ENCODE peak calls at places on chromosomes 11 and 22, in ten cellular contexts. One of them, this sample, is unnamed.

GRCh38 chr22:31526275-31526674 is 29.9 kb downstream of the SFI1 start:
- DNase-seq in AG04449: no peak
- DNase-seq in T-helper 2 cell: peak; percentile 19
- DNase-seq in NCI-H1105: no peak
- DNase-seq in ELR: no peak
- DNase-seq in DMS53: no peak
- DNase-seq in CD8-positive, alpha-beta memory T cell: no peak
- DNase-seq in activated T-helper 1 cell treated with Interleukin-2 at 50 U/mL for 16 hours: no peak
- DNase-seq in small intestine: no peak
- DNase-seq in endothelial cell: no peak
- DNase-seq in this sample: no peak

GRCh38 chr22:29216011-29216872 is 10.5 kb downstream of the EMID1 start:
- DNase-seq in AG04449: no peak
- DNase-seq in T-helper 2 cell: no peak
- DNase-seq in NCI-H1105: no peak
- DNase-seq in ELR: no peak
- DNase-seq in DMS53: no peak
- DNase-seq in CD8-positive, alpha-beta memory T cell: no peak
- DNase-seq in activated T-helper 1 cell treated with Interleukin-2 at 50 U/mL for 16 hours: no peak
- DNase-seq in small intestine: no peak
- DNase-seq in endothelial cell: no peak
- DNase-seq in this sample: peak; percentile 80

GRCh38 chr11:73178681-73179080 is 36.6 kb upstream of the FCHSD2 start:
- DNase-seq in AG04449: no peak
- DNase-seq in T-helper 2 cell: no peak
- DNase-seq in NCI-H1105: no peak
- DNase-seq in ELR: no peak
- DNase-seq in DMS53: no peak
- DNase-seq in CD8-positive, alpha-beta memory T cell: no peak
- DNase-seq in activated T-helper 1 cell treated with Interleukin-2 at 50 U/mL for 16 hours: no peak
- DNase-seq in small intestine: no peak
- DNase-seq in endothelial cell: no peak
- DNase-seq in this sample: no peak

GRCh38 chr11:60378359-60378758 is at the start of gene MS4A7:
- DNase-seq in AG04449: no peak
- DNase-seq in T-helper 2 cell: no peak
- DNase-seq in NCI-H1105: no peak
- DNase-seq in ELR: no peak
- DNase-seq in DMS53: peak; percentile 21
- DNase-seq in CD8-positive, alpha-beta memory T cell: no peak
- DNase-seq in activated T-helper 1 cell treated with Interleukin-2 at 50 U/mL for 16 hours: no peak
- DNase-seq in small intestine: no peak
- DNase-seq in endothelial cell: no peak
- DNase-seq in this sample: no peak

GRCh38 chr11:128968916-128969315 is 26.2 kb upstream of the TP53AIP1 start:
- DNase-seq in AG04449: no peak
- DNase-seq in T-helper 2 cell: no peak
- DNase-seq in NCI-H1105: no peak
- DNase-seq in ELR: no peak
- DNase-seq in DMS53: no peak
- DNase-seq in CD8-positive, alpha-beta memory T cell: no peak
- DNase-seq in activated T-helper 1 cell treated with Interleukin-2 at 50 U/mL for 16 hours: no peak
- DNase-seq in small intestine: no peak
- DNase-seq in endothelial cell: no peak
- DNase-seq in this sample: no peak

GRCh38 chr22:32334640-32335365 is 22.9 kb upstream of the RFPL3 start:
- DNase-seq in AG04449: no peak
- DNase-seq in T-helper 2 cell: no peak
- DNase-seq in NCI-H1105: no peak
- DNase-seq in ELR: no peak
- DNase-seq in DMS53: no peak
- DNase-seq in CD8-positive, alpha-beta memory T cell: no peak
- DNase-seq in activated T-helper 1 cell treated with Interleukin-2 at 50 U/mL for 16 hours: no peak
- DNase-seq in small intestine: no peak
- DNase-seq in endothelial cell: no peak
- DNase-seq in this sample: no peak

GRCh38 chr11:38517991-38518390 is 1920.0 kb upstream of the RAG2 start:
- DNase-seq in AG04449: no peak
- DNase-seq in T-helper 2 cell: no peak
- DNase-seq in NCI-H1105: no peak
- DNase-seq in ELR: no peak
- DNase-seq in DMS53: no peak
- DNase-seq in CD8-positive, alpha-beta memory T cell: no peak
- DNase-seq in activated T-helper 1 cell treated with Interleukin-2 at 50 U/mL for 16 hours: no peak
- DNase-seq in small intestine: no peak
- DNase-seq in endothelial cell: no peak
- DNase-seq in this sample: no peak

GRCh38 chr11:73299751-73300150 is 8.3 kb upstream of the ARHGEF17 start:
- DNase-seq in AG04449: no peak
- DNase-seq in T-helper 2 cell: no peak
- DNase-seq in NCI-H1105: no peak
- DNase-seq in ELR: no peak
- DNase-seq in DMS53: no peak
- DNase-seq in CD8-positive, alpha-beta memory T cell: no peak
- DNase-seq in activated T-helper 1 cell treated with Interleukin-2 at 50 U/mL for 16 hours: no peak
- DNase-seq in small intestine: no peak
- DNase-seq in endothelial cell: no peak
- DNase-seq in this sample: peak; percentile 26

GRCh38 chr11:66639066-66639813 is 737 bp downstream of the RBM4 start:
- DNase-seq in AG04449: no peak
- DNase-seq in T-helper 2 cell: no peak
- DNase-seq in NCI-H1105: no peak
- DNase-seq in ELR: peak; percentile 56
- DNase-seq in DMS53: peak; percentile 73
- DNase-seq in CD8-positive, alpha-beta memory T cell: no peak
- DNase-seq in activated T-helper 1 cell treated with Interleukin-2 at 50 U/mL for 16 hours: no peak
- DNase-seq in small intestine: peak; percentile 45
- DNase-seq in endothelial cell: peak; percentile 20
- DNase-seq in this sample: no peak

GRCh38 chr11:71116435-71117040 is 135.8 kb downstream of the SHANK2 start:
- DNase-seq in AG04449: no peak
- DNase-seq in T-helper 2 cell: no peak
- DNase-seq in NCI-H1105: no peak
- DNase-seq in ELR: no peak
- DNase-seq in DMS53: no peak
- DNase-seq in CD8-positive, alpha-beta memory T cell: no peak
- DNase-seq in activated T-helper 1 cell treated with Interleukin-2 at 50 U/mL for 16 hours: no peak
- DNase-seq in small intestine: no peak
- DNase-seq in endothelial cell: no peak
- DNase-seq in this sample: no peak

GRCh38 chr11:105046898-105047579 is 1.9 kb upstream of the CARD16 start:
- DNase-seq in AG04449: peak; percentile 97
- DNase-seq in T-helper 2 cell: no peak
- DNase-seq in NCI-H1105: no peak
- DNase-seq in ELR: peak; percentile 97
- DNase-seq in DMS53: peak; percentile 71
- DNase-seq in CD8-positive, alpha-beta memory T cell: no peak
- DNase-seq in activated T-helper 1 cell treated with Interleukin-2 at 50 U/mL for 16 hours: no peak
- DNase-seq in small intestine: no peak
- DNase-seq in endothelial cell: no peak
- DNase-seq in this sample: peak; percentile 77

GRCh38 chr22:41912338-41913039 is 2.4 kb downstream of the SHISA8 start:
- DNase-seq in AG04449: no peak
- DNase-seq in T-helper 2 cell: no peak
- DNase-seq in NCI-H1105: no peak
- DNase-seq in ELR: no peak
- DNase-seq in DMS53: no peak
- DNase-seq in CD8-positive, alpha-beta memory T cell: no peak
- DNase-seq in activated T-helper 1 cell treated with Interleukin-2 at 50 U/mL for 16 hours: no peak
- DNase-seq in small intestine: no peak
- DNase-seq in endothelial cell: no peak
- DNase-seq in this sample: peak; percentile 91

GRCh38 chr11:1706634-1707400 is 9.8 kb downstream of the KRTAP5-6 start:
- DNase-seq in AG04449: no peak
- DNase-seq in T-helper 2 cell: no peak
- DNase-seq in NCI-H1105: no peak
- DNase-seq in ELR: peak; percentile 5
- DNase-seq in DMS53: peak; percentile 60
- DNase-seq in CD8-positive, alpha-beta memory T cell: no peak
- DNase-seq in activated T-helper 1 cell treated with Interleukin-2 at 50 U/mL for 16 hours: no peak
- DNase-seq in small intestine: peak; percentile 10
- DNase-seq in endothelial cell: no peak
- DNase-seq in this sample: peak; percentile 10

GRCh38 chr22:26646158-26646557 is 11.2 kb upstream of the MIAT start:
- DNase-seq in AG04449: no peak
- DNase-seq in T-helper 2 cell: no peak
- DNase-seq in NCI-H1105: no peak
- DNase-seq in ELR: peak; percentile 50
- DNase-seq in DMS53: peak; percentile 25
- DNase-seq in CD8-positive, alpha-beta memory T cell: no peak
- DNase-seq in activated T-helper 1 cell treated with Interleukin-2 at 50 U/mL for 16 hours: no peak
- DNase-seq in small intestine: no peak
- DNase-seq in endothelial cell: no peak
- DNase-seq in this sample: no peak

GRCh38 chr11:129723146-129723963 is 92.3 kb upstream of the TMEM45B start:
- DNase-seq in AG04449: no peak
- DNase-seq in T-helper 2 cell: no peak
- DNase-seq in NCI-H1105: no peak
- DNase-seq in ELR: no peak
- DNase-seq in DMS53: no peak
- DNase-seq in CD8-positive, alpha-beta memory T cell: no peak
- DNase-seq in activated T-helper 1 cell treated with Interleukin-2 at 50 U/mL for 16 hours: no peak
- DNase-seq in small intestine: no peak
- DNase-seq in endothelial cell: no peak
- DNase-seq in this sample: no peak

GRCh38 chr11:3345736-3346135 is 33.2 kb downstream of the ZNF195 start:
- DNase-seq in AG04449: no peak
- DNase-seq in T-helper 2 cell: no peak
- DNase-seq in NCI-H1105: no peak
- DNase-seq in ELR: no peak
- DNase-seq in DMS53: peak; percentile 21
- DNase-seq in CD8-positive, alpha-beta memory T cell: no peak
- DNase-seq in activated T-helper 1 cell treated with Interleukin-2 at 50 U/mL for 16 hours: no peak
- DNase-seq in small intestine: no peak
- DNase-seq in endothelial cell: no peak
- DNase-seq in this sample: no peak

GRCh38 chr11:11578542-11578941 is 43.3 kb downstream of the GALNT18 start:
- DNase-seq in AG04449: no peak
- DNase-seq in T-helper 2 cell: no peak
- DNase-seq in NCI-H1105: peak; percentile 76
- DNase-seq in ELR: no peak
- DNase-seq in DMS53: no peak
- DNase-seq in CD8-positive, alpha-beta memory T cell: no peak
- DNase-seq in activated T-helper 1 cell treated with Interleukin-2 at 50 U/mL for 16 hours: no peak
- DNase-seq in small intestine: no peak
- DNase-seq in endothelial cell: no peak
- DNase-seq in this sample: no peak

GRCh38 chr11:12026331-12027211 is 18.1 kb upstream of the DKK3 start:
- DNase-seq in AG04449: no peak
- DNase-seq in T-helper 2 cell: no peak
- DNase-seq in NCI-H1105: no peak
- DNase-seq in ELR: no peak
- DNase-seq in DMS53: no peak
- DNase-seq in CD8-positive, alpha-beta memory T cell: no peak
- DNase-seq in activated T-helper 1 cell treated with Interleukin-2 at 50 U/mL for 16 hours: no peak
- DNase-seq in small intestine: no peak
- DNase-seq in endothelial cell: no peak
- DNase-seq in this sample: no peak

GRCh38 chr11:44334356-44335004 is 24.5 kb upstream of the ALX4 start:
- DNase-seq in AG04449: no peak
- DNase-seq in T-helper 2 cell: no peak
- DNase-seq in NCI-H1105: no peak
- DNase-seq in ELR: no peak
- DNase-seq in DMS53: no peak
- DNase-seq in CD8-positive, alpha-beta memory T cell: no peak
- DNase-seq in activated T-helper 1 cell treated with Interleukin-2 at 50 U/mL for 16 hours: no peak
- DNase-seq in small intestine: no peak
- DNase-seq in endothelial cell: no peak
- DNase-seq in this sample: no peak

GRCh38 chr22:39179841-39180335 is 27.4 kb upstream of the CBX7 start:
- DNase-seq in AG04449: no peak
- DNase-seq in T-helper 2 cell: no peak
- DNase-seq in NCI-H1105: no peak
- DNase-seq in ELR: no peak
- DNase-seq in DMS53: no peak
- DNase-seq in CD8-positive, alpha-beta memory T cell: no peak
- DNase-seq in activated T-helper 1 cell treated with Interleukin-2 at 50 U/mL for 16 hours: no peak
- DNase-seq in small intestine: no peak
- DNase-seq in endothelial cell: no peak
- DNase-seq in this sample: peak; percentile 18

GRCh38 chr22:38032681-38033521 is 24.3 kb upstream of the PICK1 start:
- DNase-seq in AG04449: no peak
- DNase-seq in T-helper 2 cell: no peak
- DNase-seq in NCI-H1105: no peak
- DNase-seq in ELR: peak; percentile 72
- DNase-seq in DMS53: no peak
- DNase-seq in CD8-positive, alpha-beta memory T cell: no peak
- DNase-seq in activated T-helper 1 cell treated with Interleukin-2 at 50 U/mL for 16 hours: no peak
- DNase-seq in small intestine: no peak
- DNase-seq in endothelial cell: no peak
- DNase-seq in this sample: peak; percentile 76

GRCh38 chr22:30210235-30210831 is 36.2 kb downstream of the LIF start:
- DNase-seq in AG04449: no peak
- DNase-seq in T-helper 2 cell: no peak
- DNase-seq in NCI-H1105: no peak
- DNase-seq in ELR: peak; percentile 98
- DNase-seq in DMS53: no peak
- DNase-seq in CD8-positive, alpha-beta memory T cell: no peak
- DNase-seq in activated T-helper 1 cell treated with Interleukin-2 at 50 U/mL for 16 hours: no peak
- DNase-seq in small intestine: no peak
- DNase-seq in endothelial cell: no peak
- DNase-seq in this sample: peak; percentile 88

GRCh38 chr11:35927730-35928129 is 16.1 kb upstream of the LDLRAD3 start:
- DNase-seq in AG04449: no peak
- DNase-seq in T-helper 2 cell: no peak
- DNase-seq in NCI-H1105: no peak
- DNase-seq in ELR: peak; percentile 22
- DNase-seq in DMS53: no peak
- DNase-seq in CD8-positive, alpha-beta memory T cell: no peak
- DNase-seq in activated T-helper 1 cell treated with Interleukin-2 at 50 U/mL for 16 hours: no peak
- DNase-seq in small intestine: peak; percentile 85
- DNase-seq in endothelial cell: no peak
- DNase-seq in this sample: no peak

GRCh38 chr11:74141274-74141695 is 29.5 kb downstream of the C2CD3 start:
- DNase-seq in AG04449: no peak
- DNase-seq in T-helper 2 cell: no peak
- DNase-seq in NCI-H1105: no peak
- DNase-seq in ELR: peak; percentile 18
- DNase-seq in DMS53: peak; percentile 49
- DNase-seq in CD8-positive, alpha-beta memory T cell: no peak
- DNase-seq in activated T-helper 1 cell treated with Interleukin-2 at 50 U/mL for 16 hours: no peak
- DNase-seq in small intestine: peak; percentile 32
- DNase-seq in endothelial cell: no peak
- DNase-seq in this sample: no peak

GRCh38 chr22:44956835-44957234 is 53.0 kb downstream of the PHF21B start:
- DNase-seq in AG04449: no peak
- DNase-seq in T-helper 2 cell: no peak
- DNase-seq in NCI-H1105: no peak
- DNase-seq in ELR: no peak
- DNase-seq in DMS53: no peak
- DNase-seq in CD8-positive, alpha-beta memory T cell: no peak
- DNase-seq in activated T-helper 1 cell treated with Interleukin-2 at 50 U/mL for 16 hours: no peak
- DNase-seq in small intestine: no peak
- DNase-seq in endothelial cell: no peak
- DNase-seq in this sample: no peak

GRCh38 chr11:100851129-100851528 is 164.0 kb downstream of the ARHGAP42 start:
- DNase-seq in AG04449: no peak
- DNase-seq in T-helper 2 cell: no peak
- DNase-seq in NCI-H1105: no peak
- DNase-seq in ELR: peak; percentile 85
- DNase-seq in DMS53: no peak
- DNase-seq in CD8-positive, alpha-beta memory T cell: no peak
- DNase-seq in activated T-helper 1 cell treated with Interleukin-2 at 50 U/mL for 16 hours: no peak
- DNase-seq in small intestine: peak; percentile 15
- DNase-seq in endothelial cell: no peak
- DNase-seq in this sample: peak; percentile 30

GRCh38 chr11:24386551-24387404 is 110.1 kb upstream of the LUZP2 start:
- DNase-seq in AG04449: peak; percentile 1
- DNase-seq in T-helper 2 cell: no peak
- DNase-seq in NCI-H1105: peak; percentile 17
- DNase-seq in ELR: peak; percentile 57
- DNase-seq in DMS53: peak; percentile 82
- DNase-seq in CD8-positive, alpha-beta memory T cell: no peak
- DNase-seq in activated T-helper 1 cell treated with Interleukin-2 at 50 U/mL for 16 hours: no peak
- DNase-seq in small intestine: peak; percentile 4
- DNase-seq in endothelial cell: peak; percentile 8
- DNase-seq in this sample: no peak

GRCh38 chr11:95486979-95487378 is 256.0 kb upstream of the SESN3 start:
- DNase-seq in AG04449: no peak
- DNase-seq in T-helper 2 cell: no peak
- DNase-seq in NCI-H1105: no peak
- DNase-seq in ELR: no peak
- DNase-seq in DMS53: no peak
- DNase-seq in CD8-positive, alpha-beta memory T cell: no peak
- DNase-seq in activated T-helper 1 cell treated with Interleukin-2 at 50 U/mL for 16 hours: no peak
- DNase-seq in small intestine: no peak
- DNase-seq in endothelial cell: no peak
- DNase-seq in this sample: no peak

This sample was measured in osteoblast.